ENCODE peak calls at places on chromosomes 12 and 14, in four cellular contexts. E is activated T-cell treated with anti-CD3 and anti-CD28 coated beads for 1 hour, K is bronchial epithelial cell, Y is IMR-90. F is an unnamed sample.
A peak's percentile ranks its signal among the peaks of the same experiment; 100 is the strongest.

GRCh38 chr12:51012570-51013236 is 13.5 kb downstream of the SLC11A2 start:
- DNase-seq in E (no peak), K (no peak), Y (no peak), F (no peak)

GRCh38 chr12:112107728-112108447 is 695 bp downstream of the NAA25 start:
- DNase-seq in E (no peak), K (no peak), Y (no peak), F (no peak)

GRCh38 chr14:89201645-89202044 is 215.4 kb downstream of the FOXN3 start:
- DNase-seq in E (no peak), K (no peak), Y (no peak), F (no peak)

GRCh38 chr14:69105326-69105725 is 47.6 kb downstream of the DCAF5 start:
- DNase-seq in E (no peak), K (peak; percentile 71), Y (peak; percentile 79), F (peak; percentile 36)

GRCh38 chr12:116601524-116601923 is 42.3 kb downstream of the MAP1LC3B2 start:
- DNase-seq in E (no peak), K (peak; percentile 66), Y (peak; percentile 46), F (peak; percentile 11)

GRCh38 chr14:89137514-89138163 is 279.4 kb downstream of the FOXN3 start:
- DNase-seq in E (no peak), K (peak; percentile 88), Y (peak; percentile 94), F (peak; percentile 97)

GRCh38 chr12:38149395-38150073 is 167.0 kb upstream of the ALG10B start:
- DNase-seq in E (no peak), K (no peak), Y (no peak), F (no peak)

GRCh38 chr12:1920971-1921370 is 2.5 kb upstream of the CACNA2D4 start:
- DNase-seq in E (no peak), K (no peak), Y (no peak), F (no peak)

GRCh38 chr12:6313326-6313940 is 3.0 kb downstream of the PLEKHG6 start:
- DNase-seq in E (no peak), K (peak; percentile 60), Y (no peak), F (no peak)

GRCh38 chr14:39739796-39740195 is 307.6 kb upstream of the FBXO33 start:
- DNase-seq in E (no peak), K (no peak), Y (no peak), F (no peak)

GRCh38 chr12:124494751-124495129 is 72.7 kb downstream of the NCOR2 start:
- DNase-seq in E (no peak), K (no peak), Y (no peak), F (no peak)

GRCh38 chr14:36676236-36676635 is 14.6 kb downstream of the PAX9 start:
- DNase-seq in E (no peak), K (no peak), Y (no peak), F (no peak)

GRCh38 chr14:25178255-25178654 is 128.3 kb upstream of the STXBP6 start:
- DNase-seq in E (no peak), K (peak; percentile 94), Y (no peak), F (no peak)

GRCh38 chr12:103809154-103809553 is 31.9 kb downstream of the NT5DC3 start:
- DNase-seq in E (no peak), K (no peak), Y (no peak), F (no peak)

GRCh38 chr12:106138279-106138645 is 492 bp downstream of the NUAK1 start:
- DNase-seq in E (no peak), K (no peak), Y (no peak), F (no peak)

GRCh38 chr14:23186913-23187654 is 3.6 kb upstream of the SLC7A8 start:
- DNase-seq in E (no peak), K (peak; percentile 70), Y (peak; percentile 76), F (peak; percentile 59)

GRCh38 chr14:92644166-92644565 is 104.3 kb downstream of the LGMN start:
- DNase-seq in E (no peak), K (peak; percentile 90), Y (peak; percentile 85), F (no peak)

GRCh38 chr12:21801522-21802288 is 27.2 kb upstream of the KCNJ8 start:
- DNase-seq in E (no peak), K (no peak), Y (no peak), F (no peak)

GRCh38 chr14:65502676-65503124 is 90.2 kb downstream of the FUT8 start:
- DNase-seq in E (no peak), K (peak; percentile 78), Y (peak; percentile 78), F (peak; percentile 29)

GRCh38 chr14:60183724-60184596 is 18.8 kb upstream of the DHRS7 start:
- DNase-seq in E (no peak), K (peak; percentile 72), Y (peak; percentile 77), F (peak; percentile 69)

GRCh38 chr14:101359221-101360044 is 201.9 kb upstream of the DIO3 start:
- DNase-seq in E (no peak), K (no peak), Y (no peak), F (no peak)

GRCh38 chr12:104457746-104458644 is 1.2 kb downstream of the CHST11 start:
- DNase-seq in E (peak; percentile 48), K (peak; percentile 12), Y (no peak), F (no peak)

GRCh38 chr12:15225136-15225535 is 3.9 kb upstream of the RERG start:
- DNase-seq in E (no peak), K (no peak), Y (no peak), F (no peak)

GRCh38 chr14:24079521-24080141 is 8.3 kb downstream of the CPNE6 start:
- DNase-seq in E (no peak), K (no peak), Y (no peak), F (no peak)

GRCh38 chr12:27462851-27463250 is 16.3 kb downstream of the SMCO2 start:
- DNase-seq in E (no peak), K (no peak), Y (no peak), F (no peak)

GRCh38 chr12:26493656-26494055 is 298.3 kb downstream of the SSPN start:
- DNase-seq in E (no peak), K (peak; percentile 83), Y (no peak), F (no peak)

F was measured in fibroblast of gingiva.